ENCODE peak calls at places on chromosomes 11 and 22, in five cellular contexts. A, R, D, P and T are unnamed samples.
A peak's percentile ranks its signal among the peaks of the same experiment; 100 is the strongest.

GRCh38 chr11:130815074-130815802 is 101.0 kb downstream of the SNX19 start:
- DNase-seq in A (no peak), R (no peak), D (no peak), P (no peak), T (no peak)

GRCh38 chr22:44475706-44476105 is 22.3 kb downstream of the RTL6 start:
- DNase-seq in A (no peak), R (no peak), D (no peak), P (no peak), T (no peak)

GRCh38 chr11:84036664-84037194 is 750.6 kb upstream of the CCDC90B start:
- DNase-seq in A (no peak), R (no peak), D (no peak), P (no peak), T (no peak)

GRCh38 chr11:44275961-44276550 is 33.9 kb downstream of the ALX4 start:
- DNase-seq in A (no peak), R (no peak), D (no peak), P (no peak), T (no peak)

GRCh38 chr11:114348200-114349191 is 51.8 kb downstream of the C11orf71 start:
- DNase-seq in A (no peak), R (no peak), D (peak; percentile 49), P (peak; percentile 76), T (peak; percentile 63)

GRCh38 chr11:73991471-73992006 is 8.9 kb upstream of the UCP2 start:
- DNase-seq in A (no peak), R (no peak), D (peak; percentile 53), P (no peak), T (no peak)

GRCh38 chr22:26672590-26673468 is 15.4 kb downstream of the MIAT start:
- DNase-seq in A (peak; percentile 92), R (peak; percentile 95), D (peak; percentile 99), P (peak; percentile 89), T (peak; percentile 96)

GRCh38 chr11:10375280-10376048 is 70.6 kb downstream of the ADM start:
- DNase-seq in A (no peak), R (no peak), D (no peak), P (no peak), T (no peak)

GRCh38 chr11:45659818-45660160 is 5.6 kb downstream of the CHST1 start:
- DNase-seq in A (no peak), R (no peak), D (no peak), P (no peak), T (no peak)

GRCh38 chr11:75826463-75827220 is 11.6 kb downstream of the UVRAG start:
- DNase-seq in A (no peak), R (no peak), D (no peak), P (no peak), T (no peak)

GRCh38 chr11:122893131-122893530 is 10.6 kb downstream of the JHY start:
- DNase-seq in A (no peak), R (no peak), D (no peak), P (no peak), T (no peak)

GRCh38 chr11:76244311-76245061 is 38.2 kb upstream of the WNT11 start:
- DNase-seq in A (no peak), R (no peak), D (no peak), P (no peak), T (no peak)

GRCh38 chr22:29259253-29259899 is 8.4 kb downstream of the RHBDD3 start:
- DNase-seq in A (no peak), R (no peak), D (no peak), P (no peak), T (no peak)

GRCh38 chr11:16312242-16312641 is 44.1 kb downstream of the SOX6 start:
- DNase-seq in A (no peak), R (no peak), D (no peak), P (no peak), T (no peak)

GRCh38 chr22:50051930-50052329 is 6.2 kb downstream of the TTLL8 start:
- DNase-seq in A (no peak), R (no peak), D (no peak), P (no peak), T (no peak)

GRCh38 chr11:27423125-27423524 is 49.5 kb downstream of the LGR4 start:
- DNase-seq in A (no peak), R (peak; percentile 65), D (no peak), P (no peak), T (no peak)
- H3K4me1 ChIP-seq in A (peaks cover 34% of the 10 kb centered on the region), R (no peaks in the 10 kb centered on the region), D (no peaks in the 10 kb centered on the region), P (peaks cover 42% of the 10 kb centered on the region), T (peaks cover 5% of the 10 kb centered on the region)

GRCh38 chr22:42439021-42439420 is 6.8 kb upstream of the NFAM1 start:
- DNase-seq in A (no peak), R (no peak), D (no peak), P (no peak), T (no peak)
- H3K4me1 ChIP-seq in A (no peaks in the 10 kb centered on the region), R (peaks cover 3% of the 10 kb centered on the region), D (peaks cover 89% of the 10 kb centered on the region), P (peaks cover 15% of the 10 kb centered on the region), T (peaks cover 23% of the 10 kb centered on the region)

GRCh38 chr11:110431212-110432073 is 1.7 kb downstream of the FDX1 start:
- DNase-seq in A (no peak), R (no peak), D (peak; percentile 48), P (no peak), T (no peak)
- H3K4me1 ChIP-seq in A (peaks cover 11% of the 10 kb centered on the region), R (peaks cover 13% of the 10 kb centered on the region), D (peaks cover 41% of the 10 kb centered on the region), P (peaks cover 13% of the 10 kb centered on the region), T (peaks cover 27% of the 10 kb centered on the region)

GRCh38 chr11:68329496-68329895 is 17.1 kb downstream of the LRP5 start:
- DNase-seq in A (no peak), R (no peak), D (no peak), P (no peak), T (no peak)

GRCh38 chr11:68328374-68329091 is 16.1 kb downstream of the LRP5 start:
- DNase-seq in A (no peak), R (peak; percentile 61), D (peak; percentile 10), P (no peak), T (peak; percentile 77)

GRCh38 chr11:68330700-68331337 is 18.4 kb downstream of the LRP5 start:
- DNase-seq in A (no peak), R (peak; percentile 29), D (no peak), P (no peak), T (no peak)

GRCh38 chr11:68331338-68331947 is 19.1 kb downstream of the LRP5 start:
- DNase-seq in A (no peak), R (peak; percentile 39), D (peak; percentile 6), P (no peak), T (no peak)

DNA sequence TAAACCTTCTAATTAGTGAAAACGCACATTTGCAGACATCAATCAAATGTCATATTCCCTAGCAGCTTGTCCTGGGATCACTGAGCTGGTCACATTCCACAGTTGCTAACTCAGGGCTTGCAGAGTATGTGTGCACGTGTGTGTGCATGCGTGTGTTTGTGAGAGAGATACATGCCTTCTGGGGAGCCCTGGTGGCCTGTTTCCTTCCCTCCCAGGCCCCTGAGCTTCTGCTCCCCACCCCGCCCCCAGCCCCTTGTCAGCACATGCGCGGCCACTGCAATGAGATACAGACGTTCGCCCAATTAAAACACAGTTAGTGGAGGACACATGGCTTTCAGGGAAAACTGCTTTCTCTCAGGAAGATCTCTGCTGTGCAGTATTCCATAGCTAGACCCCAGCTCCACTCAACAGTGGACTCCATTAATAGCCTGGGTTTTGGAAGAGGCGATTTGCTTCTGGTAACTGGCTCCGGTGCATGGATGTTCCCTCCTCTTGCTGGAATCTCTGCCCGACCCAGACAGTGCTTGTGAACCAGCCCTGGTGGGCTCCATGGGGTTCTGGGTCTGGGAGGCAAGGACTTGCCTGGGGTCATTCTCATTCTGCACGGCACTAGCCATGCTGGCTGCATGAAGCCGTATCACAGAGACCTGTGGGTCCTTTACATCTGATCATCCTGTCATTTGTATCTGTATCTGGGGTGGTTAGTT is 17.8 kb downstream of the LRP5 start:
- DNase-seq in A (no peak), R (peak; percentile 35), D (no peak), P (no peak), T (no peak)
- H3K4me1 ChIP-seq in A (no peaks in the 10 kb centered on the region), R (peaks cover 54% of the 10 kb centered on the region), D (peaks cover 7% of the 10 kb centered on the region), P (peaks cover 19% of the 10 kb centered on the region), T (peaks cover 31% of the 10 kb centered on the region)

DNA sequence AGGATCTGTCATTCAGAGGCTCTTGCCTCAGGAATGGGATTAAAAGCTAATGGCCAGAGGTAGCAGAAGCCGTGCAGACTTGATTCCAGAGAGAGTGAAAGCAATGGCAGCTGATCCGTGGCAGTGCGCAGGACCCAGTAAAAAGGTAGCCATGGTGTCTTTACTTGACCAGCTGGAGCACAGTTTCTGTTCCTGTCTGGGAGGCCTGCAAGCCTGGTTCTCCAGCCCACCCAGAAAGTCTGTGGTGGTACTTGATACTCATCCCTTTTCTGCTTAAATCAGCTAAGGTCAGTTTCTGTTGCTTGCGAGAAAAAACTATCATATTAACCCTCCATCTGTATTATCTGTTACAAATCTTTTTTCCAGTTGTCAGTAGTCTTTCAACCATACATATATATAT is 86.7 kb downstream of the RPS6KA4 start:
- DNase-seq in A (no peak), R (no peak), D (no peak), P (no peak), T (no peak)
- H3K4me1 ChIP-seq in A (peaks cover 4% of the 10 kb centered on the region), R (peaks cover 4% of the 10 kb centered on the region), D (peaks cover 28% of the 10 kb centered on the region), P (no peaks in the 10 kb centered on the region), T (no peaks in the 10 kb centered on the region)